ENCODE peak calls at places on chromosomes 4 and X, in eight cellular contexts. Q, Z, E, C, G, V, F and U are unnamed samples.

GRCh38 chr4:81040175-81040659 is 9.7 kb downstream of the BMP3 start:
- DNase-seq in Q (peak), Z (no peak), E (peak), C (no peak), G (no peak), V (no peak), F (peak), U (peak)

GRCh38 chr4:184803133-184803532 is 22.6 kb downstream of the ACSL1 start:
- DNase-seq in Q (no peak), Z (no peak), E (no peak), C (no peak), G (no peak), V (no peak), F (no peak), U (no peak)

GRCh38 chr4:152820073-152820472 is 40.3 kb downstream of the ARFIP1 start:
- DNase-seq in Q (no peak), Z (no peak), E (no peak), C (no peak), G (no peak), V (no peak), F (no peak), U (no peak)

GRCh38 chrX:120426599-120426998 is 42.5 kb downstream of the LAMP2 start:
- DNase-seq in Q (peak), Z (no peak), E (no peak), C (no peak), G (no peak), V (no peak), F (no peak), U (peak)

GRCh38 chr4:111208970-111209369 is 586.1 kb upstream of the PITX2 start:
- DNase-seq in Q (no peak), Z (no peak), E (no peak), C (no peak), G (no peak), V (no peak), F (no peak), U (no peak)

GRCh38 chrX:63275127-63275526 is 76.0 kb downstream of the SPIN4 start:
- DNase-seq in Q (no peak), Z (peak), E (peak), C (peak), G (no peak), V (no peak), F (peak), U (no peak)

GRCh38 chr4:59987289-59987688 is 1212.8 kb upstream of the ADGRL3 start:
- DNase-seq in Q (no peak), Z (no peak), E (no peak), C (no peak), G (no peak), V (no peak), F (peak), U (no peak)

GRCh38 chr4:113831469-113831868 is 69.9 kb upstream of the CAMK2D start:
- DNase-seq in Q (no peak), Z (no peak), E (no peak), C (no peak), G (no peak), V (no peak), F (no peak), U (no peak)

GRCh38 chr4:73668806-73669205 is 48.6 kb upstream of the RASSF6 start:
- DNase-seq in Q (no peak), Z (no peak), E (peak), C (no peak), G (no peak), V (no peak), F (no peak), U (peak)

GRCh38 chr4:112418092-112418491 is 97.9 kb downstream of the NEUROG2 start:
- DNase-seq in Q (no peak), Z (no peak), E (no peak), C (no peak), G (no peak), V (no peak), F (no peak), U (no peak)

GRCh38 chr4:182492456-182492855 is 249.3 kb downstream of the TENM3 start:
- DNase-seq in Q (peak), Z (no peak), E (no peak), C (no peak), G (no peak), V (no peak), F (no peak), U (peak)